ENCODE peak calls at places on chromosomes 1 and 21, in nine cellular contexts. S is activated CD4-positive, CD25-positive, alpha-beta regulatory T cell; K is smooth muscle cell of the brain vasculature; Y is esophagus squamous epithelium; E is RCC 7860; W is activated T-cell treated with anti-CD3 and anti-CD28 coated beads, Interleukin-2, amount 50 U/mL, for 48 hours; Z is anterior cingulate cortex; M is NCI-H345; U is psoas muscle. L is an unnamed sample.
A peak's percentile ranks its signal among the peaks of the same experiment; 100 is the strongest.

GRCh38 chr1:238606896-238607295 is 716.2 kb upstream of the ZP4 start:
- DNase-seq in S (no peak), K (no peak), Y (no peak), E (peak; percentile 69), W (no peak), Z (no peak), M (no peak), U (no peak), L (no peak)

GRCh38 chr1:12087797-12088314 is 24.8 kb downstream of the TNFRSF8 start:
- DNase-seq in S (no peak), K (no peak), Y (no peak), E (no peak), W (peak; percentile 65), Z (no peak), M (no peak), U (no peak), L (peak; percentile 54)

GRCh38 chr1:159828916-159829634 is 2.4 kb downstream of the SLAMF8 start:
- DNase-seq in S (no peak), K (no peak), Y (no peak), E (no peak), W (no peak), Z (peak; percentile 2), M (no peak), U (peak; percentile 42), L (no peak)

GRCh38 chr1:39409055-39409816 is 82.2 kb upstream of the BMP8A start:
- DNase-seq in S (no peak), K (no peak), Y (no peak), E (peak; percentile 33), W (no peak), Z (peak; percentile 74), M (peak; percentile 45), U (peak; percentile 37), L (no peak)

GRCh38 chr1:226603976-226604845 is 55.6 kb downstream of the STUM start:
- DNase-seq in S (no peak), K (no peak), Y (no peak), E (no peak), W (no peak), Z (no peak), M (no peak), U (no peak), L (no peak)

GRCh38 chr1:155320661-155321576 is at the start of gene RUSC1:
- DNase-seq in S (peak; percentile 39), K (no peak), Y (no peak), E (no peak), W (peak; percentile 88), Z (peak; percentile 82), M (peak; percentile 67), U (peak; percentile 81), L (peak; percentile 77)

GRCh38 chr1:30756545-30757195 is 904 bp downstream of the LAPTM5 start:
- DNase-seq in S (peak; percentile 38), K (no peak), Y (peak; percentile 70), E (peak; percentile 93), W (peak; percentile 80), Z (no peak), M (no peak), U (peak; percentile 69), L (peak; percentile 66)

GRCh38 chr1:47478090-47478489 is 40.2 kb downstream of the FOXD2 start:
- DNase-seq in S (no peak), K (no peak), Y (no peak), E (no peak), W (no peak), Z (no peak), M (no peak), U (no peak), L (no peak)

GRCh38 chr1:201964266-201964665 is 9.0 kb downstream of the TIMM17A start:
- DNase-seq in S (no peak), K (no peak), Y (no peak), E (peak; percentile 26), W (no peak), Z (no peak), M (no peak), U (no peak), L (no peak)

GRCh38 chr1:159889821-159890252 is 10.1 kb downstream of the CFAP45 start:
- DNase-seq in S (no peak), K (no peak), Y (no peak), E (peak; percentile 86), W (no peak), Z (no peak), M (no peak), U (peak; percentile 19), L (no peak)

GRCh38 chr21:46116846-46117585 is 19.1 kb downstream of the COL6A2 start:
- DNase-seq in S (no peak), K (no peak), Y (no peak), E (no peak), W (no peak), Z (no peak), M (no peak), U (no peak), L (no peak)

GRCh38 chr21:19322360-19322759 is 918.8 kb upstream of the TMPRSS15 start:
- DNase-seq in S (no peak), K (no peak), Y (no peak), E (no peak), W (no peak), Z (no peak), M (peak; percentile 20), U (no peak), L (no peak)

GRCh38 chr1:55076356-55076755 is 37.0 kb downstream of the PCSK9 start:
- DNase-seq in S (no peak), K (no peak), Y (no peak), E (no peak), W (no peak), Z (no peak), M (no peak), U (no peak), L (no peak)

GRCh38 chr1:1833456-1833855 is 55.2 kb upstream of the NADK start:
- DNase-seq in S (no peak), K (no peak), Y (no peak), E (no peak), W (no peak), Z (no peak), M (no peak), U (no peak), L (no peak)

GRCh38 chr1:116311756-116312691 is 61.0 kb upstream of the ATP1A1 start:
- DNase-seq in S (no peak), K (no peak), Y (no peak), E (no peak), W (no peak), Z (peak; percentile 5), M (no peak), U (no peak), L (no peak)

GRCh38 chr1:58442114-58442513 is 104.4 kb downstream of the OMA1 start:
- DNase-seq in S (no peak), K (peak; percentile 23), Y (no peak), E (no peak), W (no peak), Z (no peak), M (peak; percentile 17), U (no peak), L (no peak)

GRCh38 chr1:106699436-106699835 is 357.0 kb upstream of the PRMT6 start:
- DNase-seq in S (no peak), K (peak; percentile 15), Y (no peak), E (no peak), W (no peak), Z (no peak), M (no peak), U (no peak), L (no peak)

GRCh38 chr1:33641099-33641830 is 168.8 kb downstream of the ZSCAN20 start:
- DNase-seq in S (no peak), K (no peak), Y (no peak), E (no peak), W (no peak), Z (no peak), M (peak; percentile 40), U (no peak), L (no peak)

GRCh38 chr1:116880952-116881351 is 28.8 kb upstream of the PTGFRN start:
- DNase-seq in S (no peak), K (no peak), Y (no peak), E (no peak), W (no peak), Z (no peak), M (no peak), U (no peak), L (no peak)

GRCh38 chr1:163231385-163231784 is 28.7 kb upstream of the RGS5 start:
- DNase-seq in S (no peak), K (peak; percentile 15), Y (no peak), E (no peak), W (no peak), Z (no peak), M (no peak), U (no peak), L (no peak)

GRCh38 chr1:11704691-11705475 is 13.4 kb downstream of the DRAXIN start:
- DNase-seq in S (no peak), K (no peak), Y (no peak), E (no peak), W (no peak), Z (no peak), M (no peak), U (no peak), L (no peak)

GRCh38 chr1:209045326-209046057 is 538.0 kb upstream of the CAMK1G start:
- DNase-seq in S (no peak), K (no peak), Y (no peak), E (peak; percentile 53), W (no peak), Z (no peak), M (no peak), U (no peak), L (no peak)

GRCh38 chr1:232225336-232226131 is 404.4 kb downstream of the SIPA1L2 start:
- DNase-seq in S (no peak), K (no peak), Y (no peak), E (no peak), W (no peak), Z (no peak), M (no peak), U (no peak), L (no peak)

GRCh38 chr1:31694069-31694909 is 9.5 kb downstream of the COL16A1 start:
- DNase-seq in S (no peak), K (no peak), Y (no peak), E (no peak), W (no peak), Z (no peak), M (no peak), U (no peak), L (no peak)